ENCODE peak calls at places on chromosomes 16 and 17, in seven cellular contexts. R is K562, Y is endothelial cell of umbilical vein, O is thyroid gland, F is transverse colon, P is neuronal stem cell, J is tibial artery. W is an unnamed sample.

GRCh38 chr16:26614102-26614864 is 452.4 kb upstream of the C16orf82 start:
- DNase-seq in R (no peak), Y (no peak), O (peak; percentile 53), F (no peak), P (no peak), J (no peak), W (no peak)

GRCh38 chr17:77796201-77796860 is 162.2 kb upstream of the TNRC6C start:
- DNase-seq in R (no peak), Y (no peak), O (no peak), F (no peak), P (no peak), J (peak; percentile 60), W (no peak)

GRCh38 chr17:7476474-7476873 is 3.0 kb downstream of the ZBTB4 start:
- DNase-seq in R (no peak), Y (peak; percentile 63), O (no peak), F (no peak), P (no peak), J (no peak), W (peak; percentile 53)

GRCh38 chr17:32483451-32484019 is 3.3 kb upstream of the CDK5R1 start:
- DNase-seq in R (peak; percentile 23), Y (peak; percentile 72), O (peak; percentile 65), F (no peak), P (peak; percentile 62), J (peak; percentile 75), W (no peak)

GRCh38 chr16:50535506-50536257 is 12.5 kb upstream of the NKD1 start:
- DNase-seq in R (no peak), Y (no peak), O (no peak), F (no peak), P (no peak), J (no peak), W (no peak)

GRCh38 chr17:42673885-42674754 is 2.7 kb downstream of the PLEKHH3 start:
- DNase-seq in R (peak; percentile 84), Y (peak; percentile 18), O (no peak), F (peak; percentile 66), P (no peak), J (peak; percentile 65), W (no peak)

GRCh38 chr17:8234361-8235270 is 13.2 kb downstream of the CTC1 start:
- DNase-seq in R (no peak), Y (no peak), O (no peak), F (no peak), P (no peak), J (no peak), W (no peak)

GRCh38 chr17:45292696-45293412 is 24.0 kb downstream of the MAP3K14 start:
- DNase-seq in R (no peak), Y (no peak), O (no peak), F (no peak), P (no peak), J (no peak), W (peak; percentile 63)

GRCh38 chr16:50021509-50021908 is 3.5 kb upstream of the CNEP1R1 start:
- DNase-seq in R (no peak), Y (no peak), O (no peak), F (no peak), P (peak; percentile 24), J (no peak), W (no peak)

GRCh38 chr16:11303405-11304138 is 22.4 kb upstream of the PRM1 start:
- DNase-seq in R (no peak), Y (peak; percentile 66), O (peak; percentile 91), F (no peak), P (no peak), J (no peak), W (no peak)

GRCh38 chr17:77555741-77556291 is 402.7 kb upstream of the TNRC6C start:
- DNase-seq in R (no peak), Y (no peak), O (peak; percentile 95), F (peak; percentile 16), P (no peak), J (peak; percentile 28), W (no peak)

GRCh38 chr16:79691001-79691400 is 90.5 kb upstream of the MAF start:
- DNase-seq in R (no peak), Y (no peak), O (no peak), F (no peak), P (no peak), J (no peak), W (no peak)

GRCh38 chr16:55710466-55710865 is 54.7 kb downstream of the SLC6A2 start:
- DNase-seq in R (no peak), Y (no peak), O (no peak), F (no peak), P (peak; percentile 29), J (no peak), W (no peak)

GRCh38 chr16:66562409-66562808 is 3.8 kb upstream of the CMTM1 start:
- DNase-seq in R (no peak), Y (no peak), O (no peak), F (no peak), P (no peak), J (no peak), W (no peak)

GRCh38 chr17:77439382-77440013 is 298.7 kb downstream of the SEC14L1 start:
- DNase-seq in R (no peak), Y (no peak), O (no peak), F (no peak), P (no peak), J (no peak), W (no peak)

GRCh38 chr16:28193530-28194423 is 18.0 kb downstream of the XPO6 start:
- DNase-seq in R (no peak), Y (peak; percentile 35), O (no peak), F (no peak), P (no peak), J (no peak), W (no peak)

GRCh38 chr17:48427598-48427997 is 2.4 kb downstream of the SKAP1 start:
- DNase-seq in R (peak; percentile 58), Y (no peak), O (no peak), F (peak; percentile 31), P (no peak), J (no peak), W (no peak)

DNA sequence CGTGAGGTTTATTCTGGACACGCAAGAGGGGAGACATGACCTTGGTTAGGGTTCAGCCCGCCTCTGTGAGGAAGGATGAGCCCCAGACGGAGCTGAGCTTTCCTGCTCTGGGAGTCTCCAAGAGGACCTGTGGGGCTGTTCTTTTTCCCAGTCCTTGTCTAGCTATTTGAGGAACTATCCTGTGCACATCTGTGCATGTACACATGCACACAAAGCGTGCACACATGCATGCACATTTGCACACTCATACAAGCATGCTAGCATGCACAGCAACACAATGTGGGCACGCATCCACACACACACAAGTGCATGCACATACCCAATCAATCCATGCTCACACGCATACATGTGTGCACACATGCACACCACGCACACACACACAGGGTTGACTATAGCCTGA is 40.4 kb downstream of the ABCC6 start:
- DNase-seq in R (no peak), Y (no peak), O (no peak), F (no peak), P (no peak), J (no peak), W (no peak)
- H3K27ac ChIP-seq in R (no peak overlapping the region), Y (no peak overlapping the region), O (no peak overlapping the region), F (no peak overlapping the region), P (no peak overlapping the region), J (no peak overlapping the region), W (no peak overlapping the region)

GRCh38 chr16:14472357-14472756 is 157.7 kb downstream of the PARN start:
- DNase-seq in R (no peak), Y (no peak), O (no peak), F (no peak), P (no peak), J (no peak), W (no peak)

GRCh38 chr16:14475370-14476139 is 154.5 kb downstream of the PARN start:
- DNase-seq in R (no peak), Y (no peak), O (no peak), F (no peak), P (no peak), J (no peak), W (no peak)

GRCh38 chr16:14476183-14476582 is 153.9 kb downstream of the PARN start:
- DNase-seq in R (no peak), Y (no peak), O (no peak), F (no peak), P (no peak), J (no peak), W (no peak)

GRCh38 chr16:14470788-14471187 is 159.3 kb downstream of the PARN start:
- DNase-seq in R (no peak), Y (no peak), O (no peak), F (no peak), P (no peak), J (no peak), W (no peak)

GRCh38 chr16:14473488-14473887 is 156.6 kb downstream of the PARN start:
- DNase-seq in R (no peak), Y (no peak), O (no peak), F (no peak), P (no peak), J (no peak), W (no peak)
- H3K27ac ChIP-seq in R (no peak overlapping the region), Y (no peak overlapping the region), O (no peak overlapping the region), F (no peak overlapping the region), P (no peak overlapping the region), J (no peak overlapping the region), W (no peak overlapping the region)

DNA sequence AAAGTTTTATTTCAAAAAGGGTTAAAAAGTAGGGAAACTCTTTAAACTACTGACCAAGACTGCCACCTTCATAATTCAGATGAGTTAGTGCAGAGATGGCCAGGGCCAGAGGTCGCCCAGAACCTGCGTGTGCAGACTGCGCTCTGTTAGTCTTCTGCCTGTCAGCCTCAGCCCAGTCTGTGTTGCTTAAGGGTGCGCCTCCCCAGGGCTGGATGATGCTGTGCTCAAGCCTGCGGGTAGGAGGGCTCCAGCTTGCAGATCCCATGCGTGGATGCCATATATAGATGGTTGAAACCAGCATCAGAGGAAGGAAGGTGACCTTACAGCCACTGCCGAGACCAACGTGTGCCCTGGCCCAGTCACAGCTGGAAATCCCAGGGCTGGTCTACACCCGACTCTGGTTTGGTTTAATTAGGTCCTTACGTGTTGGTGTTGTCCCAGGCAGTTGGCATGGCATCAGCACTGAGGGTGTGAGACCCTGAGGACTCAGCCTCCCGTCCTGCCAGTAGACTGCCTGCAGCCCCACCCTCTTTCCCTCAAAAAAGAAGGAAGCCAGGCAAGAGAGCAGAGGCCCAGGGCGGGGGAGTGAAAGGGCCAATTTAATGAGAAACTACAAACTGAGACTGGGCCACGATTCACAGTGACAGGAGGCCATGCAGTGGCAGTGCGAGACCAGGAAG is 27.7 kb downstream of the CDIP1 start:
- DNase-seq in R (no peak), Y (no peak), O (no peak), F (no peak), P (no peak), J (no peak), W (no peak)
- H3K27ac ChIP-seq in R (no peak overlapping the region), Y (no peak overlapping the region), O (no peak overlapping the region), F (peak overlapping the region; percentile 46), P (no peak overlapping the region), J (no peak overlapping the region), W (no peak overlapping the region)

DNA sequence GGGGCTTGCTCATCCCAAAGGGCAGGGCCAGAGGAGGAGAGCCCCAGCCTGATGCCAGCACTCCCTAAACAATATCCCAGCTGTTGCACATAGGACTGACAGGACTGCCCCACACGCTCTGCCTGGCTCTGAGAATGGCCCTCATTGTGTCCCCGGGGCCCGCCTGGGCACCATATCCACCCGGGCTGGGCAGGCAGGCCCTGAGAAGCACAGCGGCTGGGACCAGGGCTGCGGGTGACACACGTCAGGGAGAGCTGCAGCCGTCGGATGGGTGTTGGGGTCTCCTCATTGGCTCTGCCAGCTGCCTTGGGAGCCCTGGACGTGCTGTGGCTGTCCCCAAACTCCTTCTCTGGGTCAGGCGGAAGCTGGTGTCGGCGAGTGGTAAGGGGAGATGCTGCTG is 4.2 kb downstream of the BCAR1 start:
- DNase-seq in R (no peak), Y (no peak), O (no peak), F (no peak), P (no peak), J (no peak), W (no peak)
- H3K27ac ChIP-seq in R (no peak overlapping the region), Y (peak overlapping the region; percentile 92), O (peak overlapping the region; percentile 91), F (peak overlapping the region; percentile 94), P (peak overlapping the region; percentile 92), J (peak overlapping the region; percentile 99), W (peak overlapping the region; percentile 98)

W was measured in gastrocnemius medialis.